ENCODE peak calls at places on chromosomes 7 and 10, in seven cellular contexts. I is HCT116; N is CD8-positive, alpha-beta T cell; Y is endodermal cell; A is ovary; H is adrenal gland; G is NT2/D1. V is an unnamed sample. For H3K4me1, the result is how much of the 10 kb centered on the place peaks cover.

GRCh38 chr7:91351374-91351773 is 87.1 kb downstream of the FZD1 start:
- DNase-seq in Y (no peak), I (no peak), G (no peak), A (no peak), H (no peak), N (no peak), V (no peak)

GRCh38 chr10:84205049-84205852 is 10.9 kb downstream of the CDHR1 start:
- DNase-seq in I (peak), H (peak), G (peak), Y (peak), N (peak), A (no peak), V (peak)

GRCh38 chr7:33671521-33672262 is 233.6 kb upstream of the BMPER start:
- DNase-seq in H (no peak), G (no peak), N (no peak), Y (no peak), I (no peak), A (no peak), V (no peak)

GRCh38 chr10:5965266-5965665 is 12.1 kb downstream of the IL15RA start:
- DNase-seq in I (no peak), A (no peak), N (no peak), Y (peak), G (no peak), H (no peak), V (no peak)

GRCh38 chr7:561631-562393 is 42.2 kb upstream of the PDGFA start:
- DNase-seq in Y (no peak), G (no peak), H (peak), N (no peak), A (peak), I (no peak), V (no peak)

GRCh38 chr10:6473430-6473829 is 106.6 kb downstream of the PRKCQ start:
- DNase-seq in Y (no peak), A (no peak), H (no peak), G (no peak), N (peak), I (no peak), V (no peak)

GRCh38 chr10:122112625-122113160 is 123.7 kb downstream of the TACC2 start:
- DNase-seq in N (no peak), A (peak), G (peak), I (peak), H (peak), Y (peak), V (peak)

GRCh38 chr7:75969704-75970498 is 24.5 kb downstream of the TMEM120A start:
- DNase-seq in I (no peak), G (no peak), H (peak), A (no peak), N (no peak), Y (no peak), V (no peak)

GRCh38 chr7:95104739-95105138 is 197.3 kb downstream of the PPP1R9A start:
- DNase-seq in Y (no peak), N (no peak), A (peak), I (peak), H (peak), G (no peak), V (no peak)

GRCh38 chr10:117532451-117533107 is 10.0 kb upstream of the EMX2 start:
- DNase-seq in A (no peak), H (no peak), I (no peak), Y (peak), N (no peak), G (no peak), V (no peak)

GRCh38 chr7:105990726-105991465 is 27.8 kb downstream of the CDHR3 start:
- DNase-seq in N (no peak), H (peak), I (no peak), A (peak), Y (peak), G (peak), V (peak)

GRCh38 chr7:77519672-77520071 is 17.4 kb upstream of the PTPN12 start:
- DNase-seq in G (no peak), H (no peak), Y (no peak), A (no peak), N (no peak), I (no peak), V (no peak)

GRCh38 chr7:77520261-77520660 is 16.8 kb upstream of the PTPN12 start:
- DNase-seq in Y (no peak), G (no peak), I (no peak), N (no peak), A (no peak), H (no peak), V (no peak)

GRCh38 chr7:77516085-77516484 is 21.0 kb upstream of the PTPN12 start:
- DNase-seq in I (no peak), G (no peak), H (no peak), N (no peak), A (no peak), Y (no peak), V (no peak)
- H3K4me3 ChIP-seq in I (no peak), G (no peak), H (no peak), N (no peak), A (no peak), Y (no peak), V (no peak)

DNA sequence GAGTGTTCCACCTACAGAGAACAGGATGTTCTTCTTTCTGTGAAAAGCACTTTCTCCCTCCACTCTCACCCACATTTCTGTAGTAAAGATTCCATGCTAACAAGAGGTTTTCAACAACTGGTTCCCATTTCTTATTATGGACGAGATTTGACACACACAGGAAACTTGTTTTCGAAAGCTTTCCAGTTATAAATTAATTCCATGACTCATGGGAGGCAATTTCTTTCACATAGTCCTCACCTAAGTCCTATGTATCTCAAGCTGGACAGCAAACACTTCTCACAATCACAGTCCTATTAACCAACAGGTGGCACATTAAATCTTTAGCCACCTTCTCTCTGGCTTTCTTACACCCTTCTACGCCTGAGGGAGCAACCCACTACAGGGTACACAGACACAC is 24.5 kb downstream of the RAPGEF5 start:
- DNase-seq in H (no peak), G (no peak), N (no peak), A (no peak), I (no peak), Y (no peak), V (no peak)
- H3K4me1 ChIP-seq in H (under half), G (under half), N (under half), A (under half), I (under half), Y (under half), V (under half)

GRCh38 chr7:5695037-5695708 is 86.3 kb downstream of the RNF216 start:
- DNase-seq in I (no peak), G (no peak), A (peak), Y (no peak), N (peak), H (no peak), V (no peak)

GRCh38 chr7:5692112-5692844 is 89.2 kb downstream of the RNF216 start:
- DNase-seq in A (peak), N (no peak), Y (no peak), G (no peak), H (peak), I (no peak), V (no peak)

GRCh38 chr7:5694221-5694754 is 87.2 kb downstream of the RNF216 start:
- DNase-seq in G (no peak), N (no peak), I (no peak), H (no peak), Y (no peak), A (no peak), V (no peak)

GRCh38 chr7:5692845-5693278 is 88.6 kb downstream of the RNF216 start:
- DNase-seq in I (no peak), A (no peak), N (no peak), H (no peak), G (no peak), Y (no peak), V (no peak)

GRCh38 chr7:5693529-5693928 is 87.9 kb downstream of the RNF216 start:
- DNase-seq in H (no peak), Y (no peak), I (no peak), G (no peak), A (no peak), N (no peak), V (no peak)
- H3K4me3 ChIP-seq in H (no peak), Y (no peak), I (no peak), G (no peak), A (no peak), N (peak), V (no peak)

DNA sequence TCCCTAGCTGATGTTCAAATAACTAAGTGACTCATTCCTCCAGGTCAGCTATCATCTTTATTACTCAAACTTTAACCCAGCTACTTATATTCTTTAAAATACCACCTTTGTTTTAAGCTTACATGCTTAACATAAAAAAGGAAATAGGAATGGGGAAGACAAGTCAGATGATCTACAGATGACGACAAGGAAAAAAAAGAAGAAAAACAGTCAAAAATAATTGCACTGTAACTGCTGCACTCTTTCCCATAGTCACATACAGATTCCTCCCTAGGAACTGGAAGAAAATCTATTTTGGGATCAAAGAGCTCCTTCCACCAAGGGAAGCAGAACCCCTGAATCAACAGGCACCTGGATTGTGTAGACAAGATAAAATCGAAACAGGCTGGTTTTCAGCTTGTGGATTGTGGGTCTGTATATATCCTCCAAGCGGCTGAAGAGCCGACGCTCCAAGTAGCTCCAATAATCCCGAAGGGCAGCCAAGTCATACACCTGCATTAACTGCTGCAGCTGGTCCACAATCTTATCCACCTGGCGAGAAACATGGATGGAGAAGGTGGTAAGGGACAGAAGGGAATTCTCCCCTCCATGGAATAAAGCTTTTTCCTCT is 2.0 kb downstream of the WDR91 start:
- DNase-seq in G (no peak), Y (no peak), H (no peak), I (no peak), N (no peak), A (no peak), V (no peak)
- H3K4me1 ChIP-seq in G (under half), Y (under half), H (under half), I (under half), N (under half), A (under half), V (under half)

GRCh38 chr10:71623098-71623985 is 96.2 kb downstream of the C10orf105 start:
- DNase-seq in G (no peak), H (peak), A (no peak), Y (peak), N (no peak), I (no peak), V (no peak)

GRCh38 chr10:71622656-71623055 is 96.9 kb downstream of the C10orf105 start:
- DNase-seq in Y (no peak), G (no peak), N (no peak), I (no peak), A (peak), H (no peak), V (no peak)

GRCh38 chr10:71620642-71621041 is 98.9 kb downstream of the C10orf105 start:
- DNase-seq in Y (no peak), H (no peak), G (no peak), N (no peak), I (no peak), A (no peak), V (no peak)

GRCh38 chr10:71621783-71622526 is 97.6 kb downstream of the C10orf105 start:
- DNase-seq in H (peak), I (peak), G (peak), Y (peak), N (no peak), A (peak), V (peak)

DNA sequence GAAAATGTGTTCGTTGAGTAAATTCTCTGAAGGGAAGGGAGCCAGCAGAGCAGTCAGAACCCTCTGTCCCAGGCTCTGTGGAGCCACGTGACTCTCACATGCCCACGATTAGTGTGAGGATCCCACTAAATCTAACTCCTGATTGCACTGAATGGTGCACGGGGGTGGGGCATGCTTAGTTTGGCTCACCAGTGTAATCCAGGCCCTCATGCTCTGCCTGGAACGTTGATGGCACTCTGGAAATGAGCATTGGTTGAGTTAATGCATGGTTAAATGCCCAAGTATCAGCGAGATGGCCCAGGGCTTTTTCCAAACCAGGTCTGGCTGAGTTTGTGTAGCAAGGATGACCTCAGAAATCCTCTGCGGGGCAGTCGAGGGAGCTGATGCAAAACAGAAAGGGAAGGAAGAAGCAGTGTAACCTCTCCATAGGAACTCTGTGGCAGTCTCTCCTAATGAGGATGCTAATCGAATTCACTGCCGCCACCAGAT is 98.3 kb downstream of the C10orf105 start:
- DNase-seq in A (peak), N (no peak), H (peak), G (no peak), Y (peak), I (no peak), V (no peak)
- H3K4me3 ChIP-seq in A (no peak), N (no peak), H (no peak), G (no peak), Y (no peak), I (no peak), V (no peak)

DNA sequence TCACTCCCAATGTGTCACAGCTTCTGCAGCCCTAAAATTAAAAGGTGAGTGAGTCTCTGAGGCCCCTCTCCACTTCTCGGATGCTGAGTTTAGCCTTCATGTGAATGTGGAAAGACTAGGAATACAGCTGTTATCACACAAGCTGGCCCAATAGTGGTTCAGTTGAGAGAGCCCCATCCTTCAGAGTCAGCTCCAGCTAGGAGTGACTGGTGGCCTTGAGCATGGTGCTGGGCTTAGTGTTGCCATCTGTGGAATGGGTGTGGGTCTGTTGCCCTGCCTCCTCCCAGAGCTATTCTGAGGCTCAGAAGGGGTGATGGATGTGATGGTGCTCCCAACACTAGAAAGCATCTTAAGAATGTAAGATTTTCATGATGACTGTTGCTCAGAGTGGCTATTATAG is 55.8 kb downstream of the FIGNL1 start:
- DNase-seq in H (no peak), N (no peak), G (no peak), Y (no peak), A (no peak), I (no peak), V (no peak)
- H3K4me1 ChIP-seq in H (under half), N (half or more), G (under half), Y (under half), A (under half), I (under half), V (under half)

DNA sequence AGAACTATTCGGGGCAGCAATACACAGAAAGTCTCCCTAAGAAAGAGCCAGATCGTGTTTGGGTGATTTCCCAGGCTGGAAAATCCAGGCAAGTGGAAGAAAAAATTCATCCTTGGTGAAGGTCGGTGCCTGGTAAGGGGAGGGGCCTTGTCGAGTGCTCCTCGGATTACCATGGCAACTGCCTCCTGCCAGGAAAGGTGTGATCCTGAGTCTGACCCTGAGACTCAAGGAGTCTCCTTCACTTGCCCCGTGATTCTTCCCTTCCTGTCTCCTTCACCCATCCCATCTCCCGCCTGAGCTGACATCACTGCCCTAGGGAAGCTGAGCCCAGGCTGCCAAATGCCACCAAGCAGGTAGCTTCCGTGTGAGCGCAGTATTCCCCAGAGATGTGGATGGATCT is 112.2 kb downstream of the MYL10 start:
- DNase-seq in A (no peak), I (no peak), N (no peak), G (no peak), H (no peak), Y (peak), V (no peak)
- H3K4me3 ChIP-seq in A (no peak), I (no peak), N (no peak), G (no peak), H (no peak), Y (no peak), V (no peak)

V was measured in HAP-1.